ENCODE peak calls at places on chromosome 4, in four cellular contexts. J is HFFc6, D is lung, B is cardiac fibroblast. S is an unnamed sample.

GRCh38 chr4:137998666-137999429 is 243.3 kb downstream of the SLC7A11 start:
- DNase-seq in J (peak; percentile 59), D (no peak), B (peak; percentile 47), S (no peak)

GRCh38 chr4:40058121-40058520 is 1.5 kb downstream of the N4BP2 start:
- DNase-seq in J (no peak), D (no peak), B (peak; percentile 13), S (no peak)

GRCh38 chr4:183335369-183335940 is 13.2 kb upstream of the CLDN24 start:
- DNase-seq in J (peak; percentile 92), D (no peak), B (peak; percentile 90), S (no peak)

GRCh38 chr4:129545599-129546278 is 449.8 kb downstream of the C4orf33 start:
- DNase-seq in J (no peak), D (peak; percentile 72), B (peak; percentile 95), S (no peak)

GRCh38 chr4:69823481-69824186 is 36.3 kb downstream of the SULT1E1 start:
- DNase-seq in J (no peak), D (peak; percentile 51), B (peak; percentile 58), S (no peak)

GRCh38 chr4:93828830-93829530 is 427 bp downstream of the ATOH1 start:
- DNase-seq in J (no peak), D (no peak), B (no peak), S (peak; percentile 22)

GRCh38 chr4:171929907-171930306 is 116.7 kb downstream of the GALNTL6 start:
- DNase-seq in J (no peak), D (no peak), B (no peak), S (no peak)

GRCh38 chr4:4405358-4405962 is 18.6 kb downstream of the NSG1 start:
- DNase-seq in J (no peak), D (no peak), B (no peak), S (no peak)

GRCh38 chr4:122666527-122667245 is 45.8 kb upstream of the IL21 start:
- DNase-seq in J (peak; percentile 92), D (no peak), B (peak; percentile 89), S (no peak)

GRCh38 chr4:57023104-57023503 is 44.4 kb downstream of the POLR2B start:
- DNase-seq in J (peak; percentile 96), D (no peak), B (peak; percentile 76), S (no peak)

GRCh38 chr4:154507170-154507569 is 15.6 kb upstream of the DCHS2 start:
- DNase-seq in J (no peak), D (no peak), B (no peak), S (no peak)

GRCh38 chr4:88706574-88706973 is 8.9 kb upstream of the NAP1L5 start:
- DNase-seq in J (peak; percentile 65), D (no peak), B (peak; percentile 83), S (peak; percentile 23)

GRCh38 chr4:8236141-8236919 is 33.2 kb upstream of the HTRA3 start:
- DNase-seq in J (no peak), D (no peak), B (no peak), S (no peak)

GRCh38 chr4:1233641-1234277 is 15.2 kb downstream of the CTBP1 start:
- DNase-seq in J (no peak), D (no peak), B (peak; percentile 65), S (no peak)

DNA sequence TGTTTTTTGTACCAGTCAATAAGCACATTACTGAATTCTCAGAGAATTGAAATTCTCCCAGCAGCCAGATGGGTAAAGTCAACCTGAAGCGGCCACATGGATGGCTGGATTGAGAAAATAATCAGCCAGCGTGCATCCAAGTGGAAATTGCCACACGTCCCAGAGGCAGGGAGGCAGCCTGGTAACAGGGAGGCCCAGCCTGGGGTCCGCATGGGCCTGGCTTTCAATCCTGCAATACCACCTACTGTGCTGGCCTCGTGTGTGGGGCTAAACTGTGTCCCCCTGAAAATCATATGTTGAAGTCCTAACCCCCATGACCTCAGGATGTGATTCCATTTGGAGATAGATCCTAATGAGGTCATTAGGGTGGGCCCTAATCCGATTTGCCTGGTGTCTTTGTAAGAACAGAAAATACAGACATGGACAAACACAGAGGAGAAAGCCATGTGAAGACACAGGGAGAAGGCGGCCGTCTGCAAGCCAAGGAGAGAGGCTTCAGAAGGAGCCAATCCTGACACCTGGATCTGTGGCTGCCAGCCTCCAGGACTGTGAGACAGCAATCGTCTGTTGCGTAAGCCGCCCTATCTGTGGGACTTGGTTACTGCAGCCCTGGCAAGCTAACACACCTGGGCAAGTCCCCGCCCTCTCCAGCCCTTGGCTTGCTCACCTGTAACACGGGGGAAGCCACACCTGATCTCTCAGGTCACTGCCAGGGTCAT is 90.3 kb downstream of the JAKMIP1 start:
- DNase-seq in J (no peak), D (no peak), B (no peak), S (no peak)
- TF ChIP-seq CTCF in J (no peak), D (no peak), B (no peak), S (peak; percentile 66)

DNA sequence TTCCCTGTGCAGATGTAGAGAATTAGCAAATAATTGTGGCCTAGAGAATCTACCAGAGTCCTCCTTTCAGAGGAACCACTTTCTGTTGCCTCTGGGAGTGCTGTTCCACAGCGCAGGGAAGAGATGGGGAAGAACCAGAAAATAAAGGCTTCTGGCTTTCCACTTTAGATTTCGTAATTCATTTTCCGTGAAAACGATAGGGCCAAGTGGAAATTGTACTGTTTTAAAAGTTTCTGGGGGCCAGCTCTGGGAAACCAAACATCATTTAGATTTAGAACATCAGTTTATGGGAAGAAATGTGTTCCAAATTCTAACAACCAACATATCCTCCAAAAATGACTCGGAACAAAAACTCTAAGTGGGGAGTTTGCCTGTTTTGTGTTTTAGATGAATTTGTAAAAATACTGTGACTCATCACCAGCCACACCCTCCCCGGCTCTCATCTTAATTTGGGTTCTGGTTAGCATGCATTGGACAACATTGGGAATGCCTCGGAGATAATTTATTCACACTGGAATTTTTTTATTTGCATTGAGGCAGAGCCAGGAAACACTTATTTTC is 65.2 kb upstream of the LNX1 start:
- DNase-seq in J (peak; percentile 70), D (no peak), B (peak; percentile 80), S (no peak)
- TF ChIP-seq CTCF in J (peak; percentile 76), D (no peak), B (peak; percentile 61), S (no peak)

DNA sequence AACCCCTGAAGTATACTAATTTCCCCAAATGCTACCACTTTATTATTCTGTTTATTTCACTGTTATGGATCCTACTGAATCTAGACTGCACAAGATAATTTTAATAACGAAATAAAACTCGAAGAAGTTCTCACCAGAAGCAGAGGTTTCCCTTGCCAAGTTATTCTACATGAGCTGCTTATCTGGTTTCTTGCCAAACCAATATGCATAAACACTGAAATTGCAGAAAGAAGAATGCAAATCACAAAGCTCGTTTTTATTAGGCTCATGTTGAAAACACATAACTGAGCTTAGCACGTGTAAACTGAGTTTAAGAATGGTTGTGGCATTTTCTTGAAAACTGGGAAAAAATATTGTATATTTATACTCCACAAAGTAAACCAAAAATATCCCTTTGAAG is 35.9 kb downstream of the GRID2 start:
- DNase-seq in J (no peak), D (no peak), B (peak; percentile 2), S (no peak)
- TF ChIP-seq CTCF in J (no peak), D (no peak), B (no peak), S (no peak)

DNA sequence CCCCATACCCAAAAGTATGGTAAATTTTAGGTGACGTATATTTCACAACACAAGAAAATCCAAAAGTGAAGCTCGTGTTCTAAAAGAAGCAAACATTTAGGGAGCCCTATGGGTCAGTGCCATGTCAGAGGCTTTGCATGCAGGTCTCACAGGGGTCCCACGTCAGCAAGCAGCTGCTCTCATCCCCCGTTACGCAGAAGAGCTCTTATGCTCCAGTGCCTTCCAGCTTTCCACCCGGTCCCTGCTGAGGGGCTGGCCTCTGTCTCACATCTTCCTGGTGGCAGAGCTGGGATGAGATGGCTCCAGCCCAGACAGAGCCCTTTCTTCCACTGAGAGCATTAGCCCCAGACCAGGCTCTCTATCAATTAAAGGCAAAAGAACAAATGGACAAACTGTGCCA is 82.0 kb downstream of the IRF2 start:
- DNase-seq in J (no peak), D (no peak), B (no peak), S (no peak)
- TF ChIP-seq CTCF in J (no peak), D (no peak), B (no peak), S (no peak)

GRCh38 chr4:133148690-133149363 is at the start of gene PCDH10:
- DNase-seq in J (peak; percentile 97), D (peak; percentile 84), B (peak; percentile 96), S (peak; percentile 96)
- TF ChIP-seq CTCF in J (peak; percentile 17), D (no peak), B (no peak), S (no peak)

GRCh38 chr4:126957555-126958440 is 675.0 kb upstream of the INTU start:
- DNase-seq in J (peak; percentile 11), D (no peak), B (peak; percentile 55), S (no peak)
- TF ChIP-seq CTCF in J (peak; percentile 64), D (no peak), B (peak; percentile 11), S (no peak)

S was measured in endothelial cell.